ENCODE peak calls at places on chromosomes 1 and 21, in seven cellular contexts. One of them, this sample, is unnamed.

GRCh38 chr1:30515746-30516504 is 207.5 kb downstream of the MATN1 start:
- DNase-seq in lower leg skin: no peak
- DNase-seq in right atrium auricular region: peak; percentile 26
- DNase-seq in mucosa of descending colon: no peak
- DNase-seq in lung: no peak
- DNase-seq in kidney: no peak
- DNase-seq in stomach: peak; percentile 4
- DNase-seq in this sample: no peak

GRCh38 chr21:16195476-16195875 is 465.7 kb downstream of the USP25 start:
- DNase-seq in lower leg skin: no peak
- DNase-seq in right atrium auricular region: no peak
- DNase-seq in mucosa of descending colon: no peak
- DNase-seq in lung: no peak
- DNase-seq in kidney: no peak
- DNase-seq in stomach: no peak
- DNase-seq in this sample: no peak

GRCh38 chr1:155195201-155196102 is 12.2 kb downstream of the THBS3 start:
- DNase-seq in lower leg skin: no peak
- DNase-seq in right atrium auricular region: no peak
- DNase-seq in mucosa of descending colon: no peak
- DNase-seq in lung: no peak
- DNase-seq in kidney: peak; percentile 30
- DNase-seq in stomach: no peak
- DNase-seq in this sample: no peak

GRCh38 chr1:103911450-103911849 is 161.8 kb downstream of the AMY1C start:
- DNase-seq in lower leg skin: no peak
- DNase-seq in right atrium auricular region: no peak
- DNase-seq in mucosa of descending colon: no peak
- DNase-seq in lung: no peak
- DNase-seq in kidney: no peak
- DNase-seq in stomach: no peak
- DNase-seq in this sample: no peak

GRCh38 chr1:26524181-26524580 is 5.4 kb upstream of the RPS6KA1 start:
- DNase-seq in lower leg skin: no peak
- DNase-seq in right atrium auricular region: no peak
- DNase-seq in mucosa of descending colon: no peak
- DNase-seq in lung: no peak
- DNase-seq in kidney: no peak
- DNase-seq in stomach: no peak
- DNase-seq in this sample: no peak

GRCh38 chr1:167631987-167632680 is 2.1 kb downstream of the RCSD1 start:
- DNase-seq in lower leg skin: no peak
- DNase-seq in right atrium auricular region: no peak
- DNase-seq in mucosa of descending colon: no peak
- DNase-seq in lung: no peak
- DNase-seq in kidney: no peak
- DNase-seq in stomach: no peak
- DNase-seq in this sample: no peak

GRCh38 chr1:147833231-147833840 is 69.3 kb upstream of the GJA8 start:
- DNase-seq in lower leg skin: no peak
- DNase-seq in right atrium auricular region: no peak
- DNase-seq in mucosa of descending colon: no peak
- DNase-seq in lung: no peak
- DNase-seq in kidney: no peak
- DNase-seq in stomach: peak; percentile 30
- DNase-seq in this sample: no peak

GRCh38 chr1:226108935-226109828 is 46.7 kb downstream of the H3-3A start:
- DNase-seq in lower leg skin: peak; percentile 38
- DNase-seq in right atrium auricular region: peak; percentile 65
- DNase-seq in mucosa of descending colon: no peak
- DNase-seq in lung: no peak
- DNase-seq in kidney: peak; percentile 82
- DNase-seq in stomach: peak; percentile 33
- DNase-seq in this sample: no peak

GRCh38 chr1:150971583-150972416 is 2.8 kb downstream of the CERS2 start:
- DNase-seq in lower leg skin: no peak
- DNase-seq in right atrium auricular region: no peak
- DNase-seq in mucosa of descending colon: no peak
- DNase-seq in lung: peak; percentile 42
- DNase-seq in kidney: no peak
- DNase-seq in stomach: no peak
- DNase-seq in this sample: no peak

GRCh38 chr21:28615276-28615675 is 377.4 kb downstream of the LTN1 start:
- DNase-seq in lower leg skin: no peak
- DNase-seq in right atrium auricular region: no peak
- DNase-seq in mucosa of descending colon: no peak
- DNase-seq in lung: no peak
- DNase-seq in kidney: no peak
- DNase-seq in stomach: no peak
- DNase-seq in this sample: no peak

GRCh38 chr21:44389335-44389734 is 35.9 kb downstream of the TRPM2 start:
- DNase-seq in lower leg skin: no peak
- DNase-seq in right atrium auricular region: no peak
- DNase-seq in mucosa of descending colon: no peak
- DNase-seq in lung: no peak
- DNase-seq in kidney: no peak
- DNase-seq in stomach: no peak
- DNase-seq in this sample: no peak

GRCh38 chr1:42932442-42932941 is 26.2 kb downstream of the SLC2A1 start:
- DNase-seq in lower leg skin: peak; percentile 16
- DNase-seq in right atrium auricular region: no peak
- DNase-seq in mucosa of descending colon: peak; percentile 37
- DNase-seq in lung: no peak
- DNase-seq in kidney: peak; percentile 52
- DNase-seq in stomach: no peak
- DNase-seq in this sample: no peak

GRCh38 chr1:230752407-230752806 is 5.2 kb downstream of the CAPN9 start:
- DNase-seq in lower leg skin: no peak
- DNase-seq in right atrium auricular region: no peak
- DNase-seq in mucosa of descending colon: peak; percentile 90
- DNase-seq in lung: peak; percentile 81
- DNase-seq in kidney: peak; percentile 83
- DNase-seq in stomach: peak; percentile 88
- DNase-seq in this sample: no peak

GRCh38 chr1:181141431-181141910 is 53.0 kb downstream of the IER5 start:
- DNase-seq in lower leg skin: no peak
- DNase-seq in right atrium auricular region: peak; percentile 73
- DNase-seq in mucosa of descending colon: no peak
- DNase-seq in lung: no peak
- DNase-seq in kidney: peak; percentile 32
- DNase-seq in stomach: peak; percentile 39
- DNase-seq in this sample: no peak

GRCh38 chr1:164562947-164563346 is 4.0 kb downstream of the PBX1 start:
- DNase-seq in lower leg skin: no peak
- DNase-seq in right atrium auricular region: no peak
- DNase-seq in mucosa of descending colon: no peak
- DNase-seq in lung: no peak
- DNase-seq in kidney: no peak
- DNase-seq in stomach: no peak
- DNase-seq in this sample: no peak

GRCh38 chr1:163820748-163821147 is 499.0 kb downstream of the NUF2 start:
- DNase-seq in lower leg skin: no peak
- DNase-seq in right atrium auricular region: no peak
- DNase-seq in mucosa of descending colon: no peak
- DNase-seq in lung: no peak
- DNase-seq in kidney: no peak
- DNase-seq in stomach: no peak
- DNase-seq in this sample: no peak

GRCh38 chr1:77832889-77833288 is 53.4 kb downstream of the MIGA1 start:
- DNase-seq in lower leg skin: no peak
- DNase-seq in right atrium auricular region: no peak
- DNase-seq in mucosa of descending colon: no peak
- DNase-seq in lung: no peak
- DNase-seq in kidney: no peak
- DNase-seq in stomach: no peak
- DNase-seq in this sample: no peak

GRCh38 chr1:76254165-76255043 is 179.9 kb downstream of the ST6GALNAC3 start:
- DNase-seq in lower leg skin: no peak
- DNase-seq in right atrium auricular region: no peak
- DNase-seq in mucosa of descending colon: no peak
- DNase-seq in lung: no peak
- DNase-seq in kidney: no peak
- DNase-seq in stomach: no peak
- DNase-seq in this sample: no peak

DNA sequence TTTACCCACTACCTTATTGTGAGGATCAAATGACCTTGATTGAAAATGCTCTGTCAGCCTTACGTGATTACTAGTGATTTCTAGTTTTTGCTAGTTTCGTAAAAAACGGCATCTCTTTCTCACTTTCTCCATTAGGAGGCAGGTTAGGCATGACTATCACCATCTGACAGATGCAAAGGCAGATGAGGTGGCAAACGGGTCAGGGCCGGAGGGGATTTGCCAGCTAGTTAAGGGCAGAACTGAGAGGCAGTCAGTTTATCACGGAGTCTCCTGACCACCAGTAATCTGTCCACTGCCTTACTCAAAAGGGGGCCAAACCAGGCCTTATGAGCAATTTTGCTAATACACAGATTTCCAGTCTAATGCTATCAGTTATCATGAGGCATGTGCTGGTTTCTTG is 159.3 kb downstream of the TSEN15 start:
- DNase-seq in lower leg skin: no peak
- DNase-seq in right atrium auricular region: no peak
- DNase-seq in mucosa of descending colon: no peak
- DNase-seq in lung: no peak
- DNase-seq in kidney: no peak
- DNase-seq in stomach: no peak
- DNase-seq in this sample: no peak
- TF ChIP-seq CTCF in lower leg skin: no peak
- TF ChIP-seq CTCF in right atrium auricular region: peak; percentile 14
- TF ChIP-seq CTCF in mucosa of descending colon: no peak
- TF ChIP-seq CTCF in lung: no peak
- TF ChIP-seq CTCF in kidney: no peak
- TF ChIP-seq CTCF in stomach: no peak
- TF ChIP-seq CTCF in this sample: no peak

DNA sequence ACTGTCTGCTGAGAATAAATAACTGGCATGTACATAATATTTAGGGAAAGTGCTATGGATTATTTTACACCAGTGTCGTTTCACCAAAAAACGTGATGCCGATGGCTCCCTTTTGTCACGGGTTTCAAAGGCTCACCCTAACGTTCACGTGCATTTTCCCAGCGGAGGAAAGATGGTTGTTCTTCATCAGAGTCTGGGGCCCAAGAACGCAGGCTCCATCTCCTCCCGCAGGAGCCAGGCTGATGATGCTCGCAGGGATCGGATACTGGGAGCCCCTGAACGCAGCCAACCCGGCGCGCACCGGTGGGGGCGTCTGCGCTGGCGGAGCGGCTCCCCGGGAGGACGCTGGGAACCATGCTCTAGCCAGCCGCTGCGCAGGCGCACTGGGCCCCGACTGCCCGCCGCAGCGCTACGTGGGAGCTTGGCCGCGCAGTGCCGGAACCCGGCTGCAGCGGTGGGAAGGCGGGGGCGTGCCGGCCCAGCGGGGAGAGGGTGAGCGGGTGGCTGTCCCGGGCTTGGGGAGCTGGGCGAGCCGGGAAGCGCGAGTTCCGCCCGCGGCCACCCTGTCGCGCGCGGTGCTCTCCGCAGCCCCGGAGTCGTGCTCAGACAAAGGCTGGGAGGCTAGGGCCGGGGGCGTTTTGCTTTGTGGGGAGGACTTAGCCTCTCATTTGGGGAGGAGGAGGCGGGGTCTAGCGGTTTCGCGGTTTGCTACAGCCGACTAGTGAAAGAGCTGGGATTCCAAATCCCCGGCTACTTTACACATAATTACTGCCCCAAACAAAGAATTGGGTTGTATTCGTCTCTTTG is at the start of gene ZFP69B:
- DNase-seq in lower leg skin: peak; percentile 75
- DNase-seq in right atrium auricular region: peak; percentile 81
- DNase-seq in mucosa of descending colon: peak; percentile 95
- DNase-seq in lung: peak; percentile 86
- DNase-seq in kidney: peak; percentile 95
- DNase-seq in stomach: peak; percentile 92
- DNase-seq in this sample: peak; percentile 95
- TF ChIP-seq CTCF in lower leg skin: no peak
- TF ChIP-seq CTCF in right atrium auricular region: peak; percentile 47
- TF ChIP-seq CTCF in mucosa of descending colon: no peak
- TF ChIP-seq CTCF in lung: no peak
- TF ChIP-seq CTCF in kidney: no peak
- TF ChIP-seq CTCF in stomach: no peak
- TF ChIP-seq CTCF in this sample: peak; percentile 22

DNA sequence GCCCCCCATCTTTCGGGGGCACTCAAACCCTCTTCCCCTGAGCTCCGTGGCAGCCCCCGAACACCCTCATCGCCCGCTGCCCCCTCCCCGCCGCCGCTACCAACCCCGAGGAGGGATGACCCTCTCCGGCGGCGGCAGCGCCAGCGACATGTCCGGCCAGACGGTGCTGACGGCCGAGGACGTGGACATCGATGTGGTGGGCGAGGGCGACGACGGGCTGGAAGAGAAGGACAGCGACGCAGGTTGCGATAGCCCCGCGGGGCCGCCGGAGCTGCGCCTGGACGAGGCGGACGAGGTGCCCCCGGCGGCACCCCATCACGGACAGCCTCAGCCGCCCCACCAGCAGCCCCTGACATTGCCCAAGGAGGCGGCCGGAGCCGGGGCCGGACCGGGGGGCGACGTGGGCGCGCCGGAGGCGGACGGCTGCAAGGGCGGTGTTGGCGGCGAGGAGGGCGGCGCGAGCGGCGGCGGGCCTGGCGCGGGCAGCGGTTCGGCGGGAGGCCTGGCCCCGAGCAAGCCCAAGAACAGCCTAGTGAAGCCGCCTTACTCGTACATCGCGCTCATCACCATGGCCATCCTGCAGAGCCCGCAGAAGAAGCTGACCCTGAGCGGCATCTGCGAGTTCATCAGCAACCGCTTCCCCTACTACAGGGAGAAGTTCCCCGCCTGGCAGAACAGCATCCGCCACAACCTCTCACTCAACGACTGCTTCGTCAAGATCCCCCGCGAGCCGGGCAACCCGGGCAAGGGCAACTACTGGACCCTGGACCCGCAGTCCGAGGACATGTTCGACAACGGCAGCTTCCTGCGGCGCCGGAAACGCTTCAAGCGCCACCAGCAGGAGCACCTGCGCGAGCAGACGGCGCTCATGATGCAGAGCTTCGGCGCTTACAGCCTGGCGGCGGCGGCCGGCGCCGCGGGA is 838 bp downstream of the FOXD3 start:
- DNase-seq in lower leg skin: no peak
- DNase-seq in right atrium auricular region: no peak
- DNase-seq in mucosa of descending colon: peak; percentile 61
- DNase-seq in lung: no peak
- DNase-seq in kidney: peak; percentile 70
- DNase-seq in stomach: no peak
- DNase-seq in this sample: peak; percentile 50
- TF ChIP-seq CTCF in lower leg skin: no peak
- TF ChIP-seq CTCF in right atrium auricular region: no peak
- TF ChIP-seq CTCF in mucosa of descending colon: no peak
- TF ChIP-seq CTCF in lung: no peak
- TF ChIP-seq CTCF in kidney: no peak
- TF ChIP-seq CTCF in stomach: no peak
- TF ChIP-seq CTCF in this sample: peak; percentile 30

DNA sequence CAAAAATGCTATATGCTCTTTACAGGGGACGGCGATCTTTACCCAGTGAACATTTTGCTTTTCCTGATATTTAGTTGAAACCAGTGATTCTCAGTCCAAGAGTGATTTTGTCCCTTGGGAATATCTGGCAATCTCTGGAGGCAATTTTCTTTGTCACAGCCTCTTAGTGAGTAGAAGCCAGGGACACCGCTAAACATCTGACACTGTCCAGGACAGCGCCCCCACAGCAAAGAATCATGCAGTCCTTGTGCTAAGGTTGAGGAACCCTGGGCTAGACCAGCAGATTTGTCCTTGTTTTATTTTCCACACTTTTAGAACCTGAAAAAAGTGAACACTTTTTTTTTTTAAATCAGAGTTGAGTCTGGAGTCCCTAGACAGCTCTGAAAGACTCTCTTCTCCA is 13.1 kb downstream of the EVA1C start:
- DNase-seq in lower leg skin: no peak
- DNase-seq in right atrium auricular region: no peak
- DNase-seq in mucosa of descending colon: no peak
- DNase-seq in lung: no peak
- DNase-seq in kidney: no peak
- DNase-seq in stomach: no peak
- DNase-seq in this sample: no peak
- TF ChIP-seq CTCF in lower leg skin: no peak
- TF ChIP-seq CTCF in right atrium auricular region: no peak
- TF ChIP-seq CTCF in mucosa of descending colon: no peak
- TF ChIP-seq CTCF in lung: no peak
- TF ChIP-seq CTCF in kidney: no peak
- TF ChIP-seq CTCF in stomach: no peak
- TF ChIP-seq CTCF in this sample: no peak

This sample was measured in GM13977.